ENCODE peak calls at places on chromosomes 12 and 14, in four cellular contexts. One of them, this sample, is unnamed.

GRCh38 chr12:91887957-91888356 is 257.7 kb downstream of the BTG1 start:
- DNase-seq in fibroblast of the aortic adventitia: no peak
- DNase-seq in ELF-1: no peak
- DNase-seq in NCI-H345: no peak
- DNase-seq in this sample: no peak

GRCh38 chr12:97767347-97767746 is 304.7 kb downstream of the RMST start:
- DNase-seq in ELF-1: no peak
- DNase-seq in NCI-H345: no peak
- DNase-seq in fibroblast of the aortic adventitia: no peak
- DNase-seq in this sample: no peak

GRCh38 chr12:1544991-1545700 is 49.2 kb downstream of the FBXL14 start:
- DNase-seq in ELF-1: no peak
- DNase-seq in fibroblast of the aortic adventitia: peak; percentile 67
- DNase-seq in NCI-H345: no peak
- DNase-seq in this sample: no peak

GRCh38 chr12:113130457-113131135 is 5.0 kb downstream of the RASAL1 start:
- DNase-seq in NCI-H345: no peak
- DNase-seq in fibroblast of the aortic adventitia: no peak
- DNase-seq in ELF-1: peak; percentile 51
- DNase-seq in this sample: no peak

GRCh38 chr14:34931206-34931605 is 51.6 kb upstream of the SRP54 start:
- DNase-seq in NCI-H345: no peak
- DNase-seq in fibroblast of the aortic adventitia: peak; percentile 38
- DNase-seq in ELF-1: no peak
- DNase-seq in this sample: no peak

GRCh38 chr12:25014961-25015360 is 66.1 kb upstream of the BCAT1 start:
- DNase-seq in fibroblast of the aortic adventitia: peak; percentile 21
- DNase-seq in ELF-1: no peak
- DNase-seq in NCI-H345: no peak
- DNase-seq in this sample: no peak

GRCh38 chr14:69615471-69616407 is 4.3 kb downstream of the SUSD6 start:
- DNase-seq in NCI-H345: no peak
- DNase-seq in ELF-1: no peak
- DNase-seq in fibroblast of the aortic adventitia: peak; percentile 87
- DNase-seq in this sample: peak; percentile 63

GRCh38 chr14:72619881-72620280 is 274.0 kb downstream of the DPF3 start:
- DNase-seq in ELF-1: no peak
- DNase-seq in fibroblast of the aortic adventitia: no peak
- DNase-seq in NCI-H345: no peak
- DNase-seq in this sample: no peak

GRCh38 chr12:10584415-10584814 is 29.0 kb downstream of the MAGOHB start:
- DNase-seq in NCI-H345: no peak
- DNase-seq in fibroblast of the aortic adventitia: peak; percentile 2
- DNase-seq in ELF-1: no peak
- DNase-seq in this sample: no peak

GRCh38 chr14:75518625-75519024 is 3.6 kb upstream of the BATF start:
- DNase-seq in fibroblast of the aortic adventitia: no peak
- DNase-seq in NCI-H345: no peak
- DNase-seq in ELF-1: peak; percentile 70
- DNase-seq in this sample: no peak

GRCh38 chr12:47557401-47557800 is 148.4 kb downstream of the RPAP3 start:
- DNase-seq in ELF-1: peak; percentile 55
- DNase-seq in fibroblast of the aortic adventitia: no peak
- DNase-seq in NCI-H345: no peak
- DNase-seq in this sample: no peak

GRCh38 chr12:111444706-111445310 is 39.1 kb downstream of the SH2B3 start:
- DNase-seq in fibroblast of the aortic adventitia: peak; percentile 28
- DNase-seq in NCI-H345: peak; percentile 5
- DNase-seq in ELF-1: peak; percentile 83
- DNase-seq in this sample: peak; percentile 83

GRCh38 chr12:89977356-89978185 is 268.9 kb upstream of the ATP2B1 start:
- DNase-seq in NCI-H345: no peak
- DNase-seq in fibroblast of the aortic adventitia: no peak
- DNase-seq in ELF-1: no peak
- DNase-seq in this sample: no peak

GRCh38 chr12:105205322-105206048 is 30.5 kb downstream of the APPL2 start:
- DNase-seq in NCI-H345: no peak
- DNase-seq in ELF-1: no peak
- DNase-seq in fibroblast of the aortic adventitia: no peak
- DNase-seq in this sample: no peak

GRCh38 chr12:68240079-68240478 is 13.3 kb downstream of the IL22 start:
- DNase-seq in NCI-H345: no peak
- DNase-seq in ELF-1: no peak
- DNase-seq in fibroblast of the aortic adventitia: peak; percentile 94
- DNase-seq in this sample: no peak

This sample was measured in heart left ventricle.